ENCODE peak calls at places on chromosomes 13 and 19, in four cellular contexts. N is IMR-90, G is body of pancreas, B is H9. L is an unnamed sample.

GRCh38 chr13:75432811-75433244 is 49.1 kb downstream of the TBC1D4 start:
- DNase-seq in N (no peak), G (no peak), B (no peak), L (no peak)

GRCh38 chr13:38697628-38698333 is 10.9 kb downstream of the FREM2 start:
- DNase-seq in N (no peak), G (no peak), B (no peak), L (no peak)

GRCh38 chr19:4503224-4504170 is 14.8 kb downstream of the PLIN4 start:
- DNase-seq in N (no peak), G (no peak), B (no peak), L (no peak)

GRCh38 chr13:48009298-48009697 is 8.2 kb upstream of the SUCLA2 start:
- DNase-seq in N (peak; percentile 51), G (no peak), B (no peak), L (peak; percentile 28)

GRCh38 chr13:28805193-28805819 is 14.8 kb upstream of the MTUS2 start:
- DNase-seq in N (no peak), G (peak; percentile 20), B (peak; percentile 65), L (no peak)

GRCh38 chr13:107351305-107351704 is 783.4 kb upstream of the ARGLU1 start:
- DNase-seq in N (peak; percentile 62), G (no peak), B (no peak), L (peak; percentile 58)

GRCh38 chr13:38819053-38819452 is 132.2 kb downstream of the FREM2 start:
- DNase-seq in N (no peak), G (peak; percentile 51), B (no peak), L (peak; percentile 2)

GRCh38 chr13:42883771-42884170 is 102.4 kb downstream of the FAM216B start:
- DNase-seq in N (peak; percentile 33), G (peak; percentile 10), B (no peak), L (peak; percentile 63)

GRCh38 chr19:919157-920050 is 2.3 kb downstream of the KISS1R start:
- DNase-seq in N (no peak), G (no peak), B (no peak), L (no peak)

GRCh38 chr19:11041966-11042627 is 47.2 kb upstream of the LDLR start:
- DNase-seq in N (no peak), G (peak; percentile 88), B (no peak), L (no peak)

GRCh38 chr13:30804474-30804873 is 69.1 kb downstream of the ALOX5AP start:
- DNase-seq in N (no peak), G (no peak), B (no peak), L (no peak)
- H3K27ac ChIP-seq in N (no peak overlapping the region), G (no peak overlapping the region), B (no peak overlapping the region), L (no peak overlapping the region)

DNA sequence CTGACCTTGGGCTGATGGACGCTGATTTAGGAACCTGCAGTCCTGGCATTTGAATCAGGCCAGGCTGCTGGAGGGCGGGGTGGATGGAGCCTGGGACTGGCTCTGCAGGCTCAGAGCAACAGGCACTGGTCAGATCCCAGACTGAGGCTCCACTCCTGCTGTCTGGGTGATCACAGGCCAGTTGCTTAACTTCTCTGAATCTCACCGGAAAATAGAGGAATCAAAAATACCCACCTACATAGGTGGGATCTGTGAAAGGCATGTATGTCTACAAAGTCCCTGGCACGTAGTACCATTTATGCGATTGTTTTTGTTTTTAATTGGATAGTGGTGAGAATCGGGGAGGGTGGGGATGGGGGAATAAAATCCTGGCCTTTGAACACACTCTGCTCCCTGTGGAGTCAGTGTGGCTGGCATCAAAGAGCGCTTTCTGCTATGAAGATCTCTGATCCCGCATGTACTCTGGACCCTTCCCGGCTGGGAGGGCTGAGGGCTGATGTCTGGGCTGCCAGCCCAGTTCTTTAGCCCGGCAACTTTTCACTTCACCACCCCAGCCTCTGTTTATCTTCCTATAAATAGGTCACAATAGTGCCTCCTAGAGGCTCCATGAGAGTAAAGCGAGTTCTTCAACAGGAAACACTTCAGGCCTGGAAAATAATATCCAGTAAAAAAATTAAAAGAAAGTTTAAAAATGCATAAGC is 292.3 kb downstream of the ZNF536 start:
- DNase-seq in N (peak; percentile 4), G (peak; percentile 91), B (peak; percentile 53), L (peak; percentile 11)
- TF ChIP-seq CTCF in N (peak; percentile 25), G (peak; percentile 75), B (peak; percentile 74), L (peak; percentile 52)

GRCh38 chr13:25177012-25177411 is 4.9 kb upstream of the AMER2 start:
- DNase-seq in N (no peak), G (no peak), B (no peak), L (no peak)
- H3K27me3 ChIP-seq in N (peaks cover 26% of the 10 kb centered on the region), G (peaks cover 4% of the 10 kb centered on the region), B (peaks cover 9% of the 10 kb centered on the region), L (peaks cover 5% of the 10 kb centered on the region)

DNA sequence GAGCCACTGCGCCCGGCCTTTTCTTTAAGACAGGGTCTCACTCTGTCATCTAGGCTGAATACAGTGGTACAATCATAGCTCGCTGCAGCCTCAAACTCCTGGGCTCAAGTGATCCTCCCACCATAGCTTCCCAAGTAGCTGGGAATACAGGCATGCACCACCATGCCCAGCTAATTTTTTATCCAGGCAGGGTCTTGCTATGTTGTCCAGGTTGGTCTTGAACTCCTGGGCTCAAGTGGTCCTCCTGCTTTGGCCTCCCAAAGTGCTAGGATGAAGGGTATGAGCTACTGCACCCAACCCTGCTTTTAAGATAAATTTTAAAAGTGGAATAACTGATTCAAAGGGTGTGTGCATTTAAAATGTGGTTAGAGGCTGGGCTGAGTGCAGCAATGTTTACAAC is 14.1 kb downstream of the NOSIP start:
- DNase-seq in N (no peak), G (no peak), B (no peak), L (no peak)
- H3K27ac ChIP-seq in N (no peak overlapping the region), G (no peak overlapping the region), B (no peak overlapping the region), L (no peak overlapping the region)

DNA sequence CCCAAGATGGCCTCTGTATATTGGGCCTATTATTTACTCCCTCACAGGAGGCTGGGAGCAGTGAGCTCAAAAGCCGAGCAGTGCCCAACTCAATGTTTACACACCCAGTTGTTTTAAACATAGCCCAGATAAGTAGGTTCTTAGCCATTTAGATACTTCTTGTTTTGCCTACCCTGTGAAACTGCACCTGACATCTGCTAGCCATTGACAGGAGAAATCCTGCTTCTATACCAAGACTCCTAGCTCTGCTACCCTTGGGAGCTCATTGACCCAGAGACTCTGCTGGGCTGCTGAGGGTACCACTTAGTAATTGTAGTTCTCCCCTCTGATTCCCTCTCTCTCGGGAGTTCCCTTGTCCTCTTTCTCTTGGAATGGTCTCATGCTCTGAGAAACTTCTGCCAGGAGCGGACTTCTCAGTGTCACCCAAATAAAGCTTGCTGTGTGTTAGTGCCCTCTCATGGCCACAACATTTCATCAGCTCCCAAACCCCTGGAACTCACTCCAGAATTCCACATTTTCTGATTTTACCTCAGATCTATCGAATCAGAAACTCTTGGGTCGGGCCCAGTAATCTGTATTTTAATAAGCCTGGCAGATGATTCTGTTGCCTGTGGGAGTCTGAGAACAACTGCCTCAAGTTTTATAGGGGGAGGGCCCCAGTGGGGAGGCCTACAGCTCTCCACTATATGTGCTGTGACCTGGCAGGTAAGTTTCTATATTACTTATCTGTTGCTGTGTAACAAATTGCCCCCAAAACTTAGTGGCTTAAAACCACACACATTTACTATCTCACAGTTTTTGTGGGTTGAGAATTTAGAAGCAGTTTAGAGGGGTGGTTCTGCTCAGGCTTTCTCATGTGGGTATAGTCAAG is 221.1 kb downstream of the TDRD3 start:
- DNase-seq in N (peak; percentile 36), G (no peak), B (peak; percentile 69), L (peak; percentile 44)
- TF ChIP-seq CTCF in N (peak; percentile 47), G (peak; percentile 10), B (peak; percentile 80), L (peak; percentile 69)

DNA sequence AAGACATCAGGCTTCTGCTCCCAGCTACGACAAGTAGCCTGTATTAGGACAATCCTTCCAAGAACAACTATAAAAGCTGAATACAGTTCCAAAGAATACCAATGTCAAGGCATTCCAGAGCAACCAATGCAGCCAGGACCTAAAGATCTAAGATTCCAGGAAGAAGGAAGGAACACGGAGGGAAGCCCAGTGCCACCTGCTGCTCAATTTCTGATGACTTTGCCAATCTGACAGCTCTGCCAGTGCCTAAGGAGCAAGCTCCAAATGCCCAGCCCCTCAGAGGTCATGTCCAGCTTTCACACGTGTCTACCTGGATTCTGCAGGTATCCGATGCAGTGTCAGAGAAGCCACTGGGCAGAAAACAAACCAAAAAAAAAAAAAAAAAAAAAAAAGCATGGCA is 164.4 kb downstream of the IRS2 start:
- DNase-seq in N (no peak), G (no peak), B (no peak), L (no peak)
- H3K27me3 ChIP-seq in N (peaks cover 10% of the 10 kb centered on the region), G (no peaks in the 10 kb centered on the region), B (no peaks in the 10 kb centered on the region), L (no peaks in the 10 kb centered on the region)

GRCh38 chr13:20977394-20977793 is 74.8 kb upstream of the XPO4 start:
- DNase-seq in N (no peak), G (no peak), B (no peak), L (no peak)

GRCh38 chr13:20980420-20980819 is 77.9 kb upstream of the XPO4 start:
- DNase-seq in N (no peak), G (no peak), B (no peak), L (no peak)

GRCh38 chr13:20983386-20983785 is 78.0 kb downstream of the LATS2 start:
- DNase-seq in N (no peak), G (no peak), B (no peak), L (no peak)

GRCh38 chr13:20981370-20982095 is 79.0 kb upstream of the XPO4 start:
- DNase-seq in N (no peak), G (no peak), B (no peak), L (no peak)

DNA sequence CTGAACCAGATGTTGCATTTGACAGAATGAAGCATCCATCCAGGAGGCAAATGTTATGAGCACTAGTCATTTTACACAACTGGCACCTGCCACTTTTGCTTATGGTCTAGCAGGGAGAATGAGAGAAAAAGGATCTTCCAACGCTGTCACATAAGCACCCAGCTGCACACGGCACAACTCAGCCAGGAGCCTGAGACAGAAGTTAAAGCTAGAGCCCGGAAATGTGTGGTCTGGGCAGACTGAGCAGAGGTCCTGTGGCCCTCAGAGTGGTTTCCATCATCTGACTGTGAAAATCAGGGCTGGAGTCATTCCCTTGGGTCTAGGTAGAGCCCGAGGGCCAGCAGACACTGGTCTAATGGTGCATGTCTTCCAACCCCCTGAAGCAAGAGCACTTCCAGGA is 78.4 kb upstream of the XPO4 start:
- DNase-seq in N (no peak), G (no peak), B (no peak), L (no peak)
- H3K27ac ChIP-seq in N (no peak overlapping the region), G (no peak overlapping the region), B (no peak overlapping the region), L (no peak overlapping the region)

GRCh38 chr19:5892772-5893275 is 10.8 kb downstream of the NDUFA11 start:
- DNase-seq in N (no peak), G (no peak), B (no peak), L (no peak)
- TF ChIP-seq CTCF in N (no peak), G (no peak), B (no peak), L (no peak)

GRCh38 chr13:72244788-72245187 is 377.8 kb upstream of the DACH1 start:
- DNase-seq in N (no peak), G (no peak), B (no peak), L (no peak)

GRCh38 chr13:72246396-72246795 is 379.4 kb upstream of the DACH1 start:
- DNase-seq in N (no peak), G (no peak), B (no peak), L (no peak)
- H3K27me3 ChIP-seq in N (no peaks in the 10 kb centered on the region), G (no peaks in the 10 kb centered on the region), B (no peaks in the 10 kb centered on the region), L (no peaks in the 10 kb centered on the region)

GRCh38 chr19:20079487-20079886 is 1.7 kb downstream of the ZNF90 start:
- DNase-seq in N (no peak), G (no peak), B (no peak), L (no peak)
- H3K27ac ChIP-seq in N (no peak overlapping the region), G (no peak overlapping the region), B (no peak overlapping the region), L (no peak overlapping the region)